ENCODE peak calls at places on chromosomes 1 and 21, in seven cellular contexts. G is NCI-H345; T is T-helper 1 cell; I is stimulated activated CD8-positive, alpha-beta memory T cell treated with anti-CD3 and anti-CD28 coated beads, Interleukin-4, amount 100 ng/mL, for 24 hours; B is CD4-positive, alpha-beta memory T cell; O is COR-L47; Z is hepatic stellate cell. F is an unnamed sample.

GRCh38 chr1:88293791-88294190 is 390.3 kb upstream of the PKN2 start:
- DNase-seq in G (no peak), T (no peak), I (no peak), B (no peak), O (no peak), Z (no peak), F (no peak)

GRCh38 chr1:26097696-26098095 is 13.9 kb upstream of the PDIK1L start:
- DNase-seq in G (no peak), T (no peak), I (no peak), B (no peak), O (no peak), Z (peak; percentile 66), F (no peak)

GRCh38 chr1:27377760-27378495 is 3.3 kb upstream of the FCN3 start:
- DNase-seq in G (no peak), T (no peak), I (no peak), B (no peak), O (no peak), Z (no peak), F (no peak)

GRCh38 chr1:5579966-5580365 is 412.3 kb downstream of the NPHP4 start:
- DNase-seq in G (no peak), T (no peak), I (no peak), B (no peak), O (no peak), Z (no peak), F (no peak)

GRCh38 chr1:241582921-241583321 is 50.7 kb downstream of the KMO start:
- DNase-seq in G (no peak), T (no peak), I (no peak), B (no peak), O (no peak), Z (no peak), F (no peak)

GRCh38 chr1:236471653-236472052 is 52.1 kb upstream of the LGALS8 start:
- DNase-seq in G (peak; percentile 56), T (no peak), I (no peak), B (no peak), O (peak; percentile 49), Z (no peak), F (no peak)

GRCh38 chr1:15430787-15431570 is 7.3 kb upstream of the CTRC start:
- DNase-seq in G (peak; percentile 60), T (peak; percentile 59), I (peak; percentile 62), B (peak; percentile 62), O (no peak), Z (peak; percentile 86), F (peak; percentile 83)

GRCh38 chr1:47184090-47184735 is 5.6 kb downstream of the PDZK1IP1 start:
- DNase-seq in G (no peak), T (no peak), I (no peak), B (no peak), O (no peak), Z (no peak), F (no peak)

GRCh38 chr1:30200161-30200560 is 523.2 kb downstream of the MATN1 start:
- DNase-seq in G (no peak), T (no peak), I (no peak), B (no peak), O (no peak), Z (no peak), F (no peak)

GRCh38 chr1:182408435-182409070 is 8.1 kb upstream of the TEDDM1 start:
- DNase-seq in G (no peak), T (no peak), I (no peak), B (no peak), O (no peak), Z (no peak), F (peak; percentile 58)

GRCh38 chr1:156856282-156856785 is 2.6 kb downstream of the INSRR start:
- DNase-seq in G (no peak), T (no peak), I (no peak), B (no peak), O (no peak), Z (no peak), F (no peak)

GRCh38 chr21:35635261-35635660 is 425.1 kb downstream of the SETD4 start:
- DNase-seq in G (no peak), T (no peak), I (no peak), B (no peak), O (no peak), Z (peak; percentile 38), F (no peak)

GRCh38 chr1:214551052-214551435 is 358 bp downstream of the PTPN14 start:
- DNase-seq in G (peak; percentile 28), T (no peak), I (no peak), B (no peak), O (no peak), Z (no peak), F (peak; percentile 41)

GRCh38 chr1:2368053-2368744 is 23.2 kb downstream of the MORN1 start:
- DNase-seq in G (no peak), T (peak; percentile 1), I (no peak), B (no peak), O (no peak), Z (no peak), F (peak; percentile 4)

GRCh38 chr1:7009741-7010525 is 224.7 kb downstream of the CAMTA1 start:
- DNase-seq in G (no peak), T (no peak), I (no peak), B (no peak), O (no peak), Z (no peak), F (no peak)

GRCh38 chr1:6150006-6150938 is 29.8 kb downstream of the CHD5 start:
- DNase-seq in G (no peak), T (no peak), I (no peak), B (no peak), O (no peak), Z (no peak), F (no peak)

GRCh38 chr1:51863384-51863783 is 15.1 kb downstream of the NRDC start:
- DNase-seq in G (no peak), T (no peak), I (no peak), B (no peak), O (no peak), Z (no peak), F (no peak)

GRCh38 chr1:115665319-115665718 is 23.5 kb downstream of the VANGL1 start:
- DNase-seq in G (peak; percentile 77), T (no peak), I (no peak), B (no peak), O (peak; percentile 94), Z (no peak), F (peak; percentile 48)

GRCh38 chr21:37994211-37994610 is 78.0 kb upstream of the KCNJ6 start:
- DNase-seq in G (no peak), T (no peak), I (no peak), B (no peak), O (no peak), Z (no peak), F (no peak)

GRCh38 chr1:167775178-167775577 is 53.4 kb downstream of the MPZL1 start:
- DNase-seq in G (no peak), T (no peak), I (no peak), B (no peak), O (no peak), Z (no peak), F (no peak)

F was measured in transverse colon.